ENCODE peak calls at places on chromosome 17, in five cellular contexts. D is T-helper 1 cell, U is iPS-NIHi11, G is uterus, K is SW 1271. B is an unnamed sample.

GRCh38 chr17:78572277-78573205 is 4.7 kb downstream of the DNAH17 start:
- DNase-seq in K (no peak), D (no peak), G (no peak), U (peak), B (no peak)

GRCh38 chr17:57682667-57683066 is 62.4 kb downstream of the CCDC182 start:
- DNase-seq in K (no peak), U (no peak), D (no peak), G (no peak), B (no peak)

GRCh38 chr17:76191891-76192290 is 48.4 kb downstream of the RNF157 start:
- DNase-seq in K (no peak), D (no peak), U (no peak), G (no peak), B (no peak)

GRCh38 chr17:36920032-36921000 is 17.0 kb upstream of the LHX1 start:
- DNase-seq in D (no peak), G (no peak), U (no peak), K (no peak), B (peak)

GRCh38 chr17:8284126-8284525 is 4.3 kb upstream of the RANGRF start:
- DNase-seq in G (no peak), U (no peak), K (no peak), D (no peak), B (no peak)

GRCh38 chr17:81040791-81041337 is 5.9 kb downstream of the BAIAP2 start:
- DNase-seq in D (no peak), U (peak), G (no peak), K (no peak), B (no peak)

GRCh38 chr17:43169561-43170139 is 1.4 kb upstream of the NBR1 start:
- DNase-seq in K (no peak), D (no peak), U (peak), G (peak), B (peak)

GRCh38 chr17:1030684-1031557 is 34.0 kb downstream of the TIMM22 start:
- DNase-seq in G (peak), D (no peak), U (no peak), K (no peak), B (no peak)

GRCh38 chr17:1201132-1201702 is 21.4 kb upstream of the ABR start:
- DNase-seq in U (no peak), K (no peak), G (no peak), D (no peak), B (no peak)

GRCh38 chr17:64547354-64547753 is 40.6 kb downstream of the CEP95 start:
- DNase-seq in G (no peak), U (peak), D (no peak), K (no peak), B (no peak)

GRCh38 chr17:39631403-39631802 is 4.7 kb downstream of the PPP1R1B start:
- DNase-seq in K (no peak), G (no peak), U (peak), D (no peak), B (peak)

GRCh38 chr17:67557921-67558320 is 159.8 kb upstream of the NOL11 start:
- DNase-seq in K (no peak), U (no peak), G (no peak), D (no peak), B (no peak)

GRCh38 chr17:82944990-82945389 is 105.2 kb upstream of the ZNF750 start:
- DNase-seq in K (no peak), D (no peak), U (no peak), G (no peak), B (no peak)

GRCh38 chr17:61849674-61850073 is 13.7 kb downstream of the BRIP1 start:
- DNase-seq in K (no peak), G (no peak), D (no peak), U (no peak), B (no peak)

GRCh38 chr17:45740553-45741330 is 43.4 kb upstream of the CRHR1 start:
- DNase-seq in G (peak), U (peak), K (peak), D (no peak), B (peak)